ENCODE peak calls at places on chromosome 19, in six cellular contexts. B is effector memory CD4-positive, alpha-beta T cell; U is AG04450; M is RWPE1; S is cardiac muscle cell; A is T1000. Z is an unnamed sample.

GRCh38 chr19:39183100-39183499 is 13.7 kb upstream of the NCCRP1 start:
- DNase-seq in B (no peak), U (no peak), M (no peak), S (no peak), A (no peak), Z (no peak)

GRCh38 chr19:28887920-28888618 is 324.9 kb downstream of the UQCRFS1 start:
- DNase-seq in B (no peak), U (no peak), M (no peak), S (peak; percentile 78), A (no peak), Z (no peak)

GRCh38 chr19:28289294-28290063 is 923.5 kb downstream of the UQCRFS1 start:
- DNase-seq in B (no peak), U (no peak), M (no peak), S (no peak), A (no peak), Z (no peak)

GRCh38 chr19:17910776-17911360 is 21.9 kb upstream of the CCDC124 start:
- DNase-seq in B (no peak), U (no peak), M (no peak), S (no peak), A (no peak), Z (no peak)

GRCh38 chr19:38657633-38658222 is 10.3 kb downstream of the ACTN4 start:
- DNase-seq in B (peak; percentile 28), U (no peak), M (peak; percentile 90), S (no peak), A (peak; percentile 72), Z (no peak)

GRCh38 chr19:29484876-29485275 is 40.9 kb upstream of the VSTM2B start:
- DNase-seq in B (no peak), U (no peak), M (no peak), S (no peak), A (no peak), Z (no peak)

GRCh38 chr19:29851769-29852521 is 40.2 kb downstream of the CCNE1 start:
- DNase-seq in B (no peak), U (no peak), M (no peak), S (no peak), A (no peak), Z (no peak)

GRCh38 chr19:7260161-7260560 is 34.1 kb downstream of the INSR start:
- DNase-seq in B (no peak), U (no peak), M (no peak), S (no peak), A (no peak), Z (no peak)

Z was measured in OCI-LY7.